ENCODE peak calls at places on chromosomes 6 and 20, in five cellular contexts. S is ovary; W is colonic mucosa; Y is CD8-positive, alpha-beta memory T cell; C is iris pigment epithelial cell. F is an unnamed sample.

GRCh38 chr6:44078795-44079671 is 48.2 kb downstream of the MRPL14 start:
- DNase-seq in S (peak; percentile 41), W (peak; percentile 89), Y (peak; percentile 44), C (no peak), F (no peak)

GRCh38 chr6:75266716-75267291 is 17.8 kb downstream of the TMEM30A start:
- DNase-seq in S (no peak), W (no peak), Y (no peak), C (peak; percentile 67), F (peak; percentile 49)

GRCh38 chr6:76843376-76843775 is 619.9 kb downstream of the HTR1B start:
- DNase-seq in S (no peak), W (no peak), Y (no peak), C (no peak), F (no peak)

GRCh38 chr6:162463573-162463972 is 264.0 kb downstream of the PRKN start:
- DNase-seq in S (no peak), W (no peak), Y (no peak), C (no peak), F (no peak)

GRCh38 chr6:73513496-73513854 is 7.4 kb downstream of the EEF1A1 start:
- DNase-seq in S (no peak), W (no peak), Y (no peak), C (peak; percentile 31), F (peak; percentile 39)

GRCh38 chr6:122651604-122652003 is 41.4 kb downstream of the PKIB start:
- DNase-seq in S (no peak), W (no peak), Y (no peak), C (peak; percentile 81), F (no peak)

GRCh38 chr6:11702039-11702795 is 76.4 kb downstream of the ADTRP start:
- DNase-seq in S (no peak), W (no peak), Y (no peak), C (peak; percentile 74), F (no peak)

GRCh38 chr20:6169251-6169650 is 46.4 kb upstream of the FERMT1 start:
- DNase-seq in S (no peak), W (no peak), Y (no peak), C (peak; percentile 65), F (peak; percentile 21)

GRCh38 chr20:64203037-64203777 is 39.0 kb downstream of the MYT1 start:
- DNase-seq in S (no peak), W (no peak), Y (no peak), C (no peak), F (peak; percentile 64)

GRCh38 chr20:44552950-44553908 is 29.1 kb upstream of the PKIG start:
- DNase-seq in S (no peak), W (peak; percentile 0), Y (no peak), C (peak; percentile 95), F (no peak)

GRCh38 chr20:37267684-37268313 is 6.2 kb upstream of the GHRH start:
- DNase-seq in S (no peak), W (no peak), Y (no peak), C (no peak), F (no peak)

GRCh38 chr6:7532232-7532631 is 9.2 kb upstream of the DSP start:
- DNase-seq in S (no peak), W (peak; percentile 88), Y (no peak), C (no peak), F (no peak)

GRCh38 chr6:166761801-166762200 is 134.8 kb upstream of the RPS6KA2 start:
- DNase-seq in S (no peak), W (no peak), Y (no peak), C (no peak), F (no peak)

GRCh38 chr6:108004861-108005260 is 46.9 kb upstream of the SEC63 start:
- DNase-seq in S (no peak), W (no peak), Y (no peak), C (no peak), F (no peak)

GRCh38 chr6:35473075-35473848 is 5.1 kb downstream of the RPL10A start:
- DNase-seq in S (no peak), W (no peak), Y (no peak), C (no peak), F (peak; percentile 52)

GRCh38 chr20:50578778-50579165 is 68.6 kb downstream of the PTPN1 start:
- DNase-seq in S (no peak), W (no peak), Y (no peak), C (no peak), F (no peak)